ENCODE peak calls at places on chromosome 2, in eight cellular contexts. N is uterus; J is anterior cingulate cortex; X is activated CD8-positive, alpha-beta memory T cell treated with anti-CD3 and anti-CD28 coated beads, Interleukin-2, amount 50 U/mL, for 48 hours; K is dorsolateral prefrontal cortex; A is T-helper 1 cell; F is substantia nigra; C is HEK293T. G is an unnamed sample.

GRCh38 chr2:167844714-167845530 is 402.5 kb downstream of the STK39 start:
- DNase-seq in X (no peak), A (no peak), C (no peak), N (no peak), J (no peak), F (no peak), K (no peak), G (no peak)

GRCh38 chr2:69138793-69139510 is 126.0 kb downstream of the ANTXR1 start:
- DNase-seq in J (no peak), F (no peak), N (peak; percentile 76), C (no peak), A (no peak), X (no peak), K (no peak), G (peak; percentile 91)

GRCh38 chr2:45069711-45070664 is 60.7 kb upstream of the SIX2 start:
- DNase-seq in X (no peak), N (no peak), A (no peak), C (no peak), J (no peak), F (no peak), K (no peak), G (no peak)

GRCh38 chr2:133667085-133667484 is 98.8 kb upstream of the NCKAP5 start:
- DNase-seq in A (no peak), N (no peak), C (no peak), J (no peak), X (no peak), F (no peak), K (no peak), G (peak; percentile 82)

GRCh38 chr2:78061301-78061700 is 539.1 kb upstream of the LRRTM4 start:
- DNase-seq in K (no peak), C (no peak), N (no peak), X (no peak), J (no peak), A (no peak), F (no peak), G (no peak)

GRCh38 chr2:116490511-116491145 is 1323.9 kb upstream of the DDX18 start:
- DNase-seq in N (no peak), C (no peak), X (no peak), F (no peak), A (no peak), K (no peak), J (no peak), G (no peak)

GRCh38 chr2:230135126-230135525 is 66.4 kb upstream of the SLC16A14 start:
- DNase-seq in F (no peak), A (no peak), J (no peak), N (no peak), C (no peak), K (no peak), X (no peak), G (no peak)

GRCh38 chr2:182586426-182586825 is 129.6 kb upstream of the DNAJC10 start:
- DNase-seq in N (no peak), J (no peak), X (no peak), A (no peak), C (no peak), K (no peak), F (no peak), G (no peak)

GRCh38 chr2:238644095-238645081 is 203.5 kb upstream of the TWIST2 start:
- DNase-seq in F (no peak), N (peak; percentile 67), C (no peak), J (no peak), K (no peak), A (no peak), X (no peak), G (peak; percentile 88)